ENCODE peak calls at places on chromosomes 5 and 9, in ten cellular contexts. Q is endodermal cell, I is fibroblast of lung, Z is mesendoderm, L is PC-3, A is HCT116, W is mesenchymal stem cell, D is IMR-90, E is neuronal stem cell, C is astrocyte. U is an unnamed sample.

GRCh38 chr9:94872921-94873511 is 146.5 kb downstream of the AOPEP start:
- DNase-seq in C (peak; percentile 94), D (no peak), I (peak; percentile 92), W (no peak), L (no peak), Q (no peak), Z (no peak), A (no peak), E (no peak), U (peak; percentile 54)

GRCh38 chr5:119453045-119453383 is 717 bp downstream of the HSD17B4 start:
- DNase-seq in L (peak; percentile 19), Z (no peak), Q (no peak), A (no peak), I (peak; percentile 38), D (peak; percentile 38), C (peak; percentile 29), W (peak; percentile 59), E (no peak), U (peak; percentile 54)

GRCh38 chr5:33565304-33565703 is 124.5 kb downstream of the TARS1 start:
- DNase-seq in C (no peak), I (no peak), Q (no peak), W (no peak), Z (no peak), A (no peak), E (no peak), D (no peak), L (no peak), U (no peak)

GRCh38 chr5:98880151-98880550 is 48.7 kb downstream of the CHD1 start:
- DNase-seq in E (no peak), Q (no peak), W (no peak), C (peak; percentile 64), L (peak; percentile 76), I (peak; percentile 70), Z (no peak), D (no peak), A (no peak), U (no peak)

GRCh38 chr5:176844706-176845391 is 34.5 kb downstream of the UNC5A start:
- DNase-seq in W (no peak), D (peak; percentile 16), I (no peak), Q (no peak), E (no peak), Z (no peak), A (no peak), L (peak; percentile 66), C (no peak), U (peak; percentile 71)

GRCh38 chr9:79221084-79221483 is 350.7 kb upstream of the TLE4 start:
- DNase-seq in C (peak; percentile 96), Z (no peak), L (peak; percentile 76), A (no peak), E (no peak), D (peak; percentile 84), I (peak; percentile 97), Q (no peak), W (peak; percentile 93), U (peak; percentile 99)

GRCh38 chr9:99172129-99173091 is 49.3 kb downstream of the ALG2 start:
- DNase-seq in D (no peak), C (no peak), Q (peak; percentile 61), I (no peak), E (no peak), Z (no peak), A (no peak), W (no peak), L (no peak), U (no peak)

GRCh38 chr5:7759951-7760580 is 90.9 kb downstream of the CFAP90 start:
- DNase-seq in A (no peak), E (no peak), I (peak; percentile 6), W (no peak), C (no peak), D (no peak), L (no peak), Z (no peak), Q (no peak), U (no peak)

GRCh38 chr5:172849636-172850453 is 15.8 kb downstream of the ERGIC1 start:
- DNase-seq in L (peak; percentile 16), A (no peak), Q (no peak), W (no peak), C (no peak), I (peak; percentile 23), D (no peak), Z (no peak), E (no peak), U (peak; percentile 59)

GRCh38 chr9:116979461-116979860 is 292.4 kb downstream of the TRIM32 start:
- DNase-seq in A (no peak), L (peak; percentile 54), C (no peak), Z (peak; percentile 40), E (no peak), I (no peak), W (no peak), D (no peak), Q (peak; percentile 59), U (no peak)

DNA sequence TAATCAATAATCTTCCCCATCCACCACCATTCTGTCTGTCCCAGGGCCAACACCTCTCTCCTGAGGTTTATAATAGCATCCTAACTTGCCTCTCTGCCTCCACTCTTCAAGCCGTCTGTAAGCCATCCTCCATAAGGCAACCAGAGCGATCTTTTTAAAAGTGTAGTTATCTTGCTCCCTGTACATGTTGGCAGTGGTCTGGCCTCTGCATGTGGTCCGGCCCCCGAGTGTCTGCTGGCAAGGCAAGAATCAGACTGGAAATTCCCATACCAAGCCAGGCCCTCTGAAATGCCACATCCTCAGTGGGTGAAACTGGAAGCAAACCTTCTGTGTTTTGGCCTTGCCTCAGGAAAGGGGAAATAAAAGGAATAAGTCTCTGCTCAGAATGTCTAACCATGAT is 17.0 kb downstream of the TTLL11 start:
- DNase-seq in I (no peak), Q (no peak), E (no peak), Z (no peak), W (no peak), L (no peak), C (no peak), D (no peak), A (no peak), U (no peak)
- H3K9ac ChIP-seq in I (no peak overlapping the region), Q (no peak overlapping the region), E (no peak overlapping the region), Z (no peak overlapping the region), W (no peak overlapping the region), L (no peak overlapping the region), C (no peak overlapping the region), D (no peak overlapping the region), A (no peak overlapping the region), U (peak overlapping the region; percentile 3)

GRCh38 chr5:67808340-67808739 is 407.2 kb upstream of the PIK3R1 start:
- DNase-seq in E (no peak), D (no peak), A (no peak), C (no peak), L (no peak), I (no peak), Q (no peak), Z (no peak), W (no peak), U (peak; percentile 24)

GRCh38 chr5:67802766-67803165 is 412.8 kb upstream of the PIK3R1 start:
- DNase-seq in L (no peak), A (no peak), E (no peak), Q (no peak), Z (no peak), C (no peak), I (no peak), D (no peak), W (no peak), U (no peak)

GRCh38 chr5:67806647-67807046 is 408.9 kb upstream of the PIK3R1 start:
- DNase-seq in W (no peak), E (no peak), I (no peak), A (no peak), D (no peak), C (no peak), Q (no peak), L (no peak), Z (peak; percentile 77), U (no peak)

GRCh38 chr5:67807116-67807888 is 408.3 kb upstream of the PIK3R1 start:
- DNase-seq in C (peak; percentile 31), Z (no peak), A (no peak), L (no peak), E (no peak), W (no peak), D (no peak), Q (no peak), I (peak; percentile 24), U (no peak)

GRCh38 chr5:67805666-67806348 is 409.7 kb upstream of the PIK3R1 start:
- DNase-seq in L (no peak), D (no peak), Q (peak; percentile 83), A (no peak), W (no peak), E (peak; percentile 18), I (no peak), Z (peak; percentile 95), C (no peak), U (no peak)
- H3K9ac ChIP-seq in L (no peak overlapping the region), D (no peak overlapping the region), Q (no peak overlapping the region), A (no peak overlapping the region), W (no peak overlapping the region), E (no peak overlapping the region), I (no peak overlapping the region), Z (no peak overlapping the region), C (no peak overlapping the region), U (no peak overlapping the region)

DNA sequence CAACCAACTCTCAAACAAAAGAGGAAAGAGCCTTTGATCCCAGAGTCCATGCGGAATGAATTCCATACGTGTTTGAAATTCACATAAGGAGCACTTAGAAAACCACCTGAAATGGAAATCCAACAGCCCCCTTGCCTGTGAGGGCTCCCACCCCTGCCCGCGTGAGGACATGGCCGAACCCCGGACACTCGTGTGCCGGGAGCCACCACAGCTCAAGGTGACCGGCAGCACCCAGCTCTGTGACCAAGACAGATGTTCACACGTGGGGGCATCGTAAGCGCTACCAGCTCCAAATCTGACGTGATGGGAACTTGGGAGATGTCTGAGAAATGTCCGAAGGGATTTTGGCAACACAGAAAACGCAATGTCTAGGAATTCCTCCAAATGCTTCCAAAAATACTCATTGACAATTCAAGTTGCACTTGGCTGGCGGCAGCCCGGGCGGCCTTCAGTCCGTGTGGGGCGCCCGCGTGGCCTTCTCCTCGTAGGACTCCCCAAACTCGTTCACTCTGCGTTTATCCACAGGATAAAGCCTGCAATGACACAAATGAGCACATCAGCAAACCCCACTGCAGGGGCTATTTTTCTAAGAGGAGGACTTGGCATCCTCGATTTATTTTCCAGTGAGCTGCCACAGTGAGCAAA is 23.2 kb upstream of the TERT start:
- DNase-seq in Q (peak; percentile 26), C (no peak), D (no peak), W (no peak), A (no peak), E (no peak), L (no peak), Z (no peak), I (no peak), U (no peak)
- H3K9ac ChIP-seq in Q (no peak overlapping the region), C (no peak overlapping the region), D (no peak overlapping the region), W (no peak overlapping the region), A (no peak overlapping the region), E (no peak overlapping the region), L (no peak overlapping the region), Z (no peak overlapping the region), I (no peak overlapping the region), U (no peak overlapping the region)

DNA sequence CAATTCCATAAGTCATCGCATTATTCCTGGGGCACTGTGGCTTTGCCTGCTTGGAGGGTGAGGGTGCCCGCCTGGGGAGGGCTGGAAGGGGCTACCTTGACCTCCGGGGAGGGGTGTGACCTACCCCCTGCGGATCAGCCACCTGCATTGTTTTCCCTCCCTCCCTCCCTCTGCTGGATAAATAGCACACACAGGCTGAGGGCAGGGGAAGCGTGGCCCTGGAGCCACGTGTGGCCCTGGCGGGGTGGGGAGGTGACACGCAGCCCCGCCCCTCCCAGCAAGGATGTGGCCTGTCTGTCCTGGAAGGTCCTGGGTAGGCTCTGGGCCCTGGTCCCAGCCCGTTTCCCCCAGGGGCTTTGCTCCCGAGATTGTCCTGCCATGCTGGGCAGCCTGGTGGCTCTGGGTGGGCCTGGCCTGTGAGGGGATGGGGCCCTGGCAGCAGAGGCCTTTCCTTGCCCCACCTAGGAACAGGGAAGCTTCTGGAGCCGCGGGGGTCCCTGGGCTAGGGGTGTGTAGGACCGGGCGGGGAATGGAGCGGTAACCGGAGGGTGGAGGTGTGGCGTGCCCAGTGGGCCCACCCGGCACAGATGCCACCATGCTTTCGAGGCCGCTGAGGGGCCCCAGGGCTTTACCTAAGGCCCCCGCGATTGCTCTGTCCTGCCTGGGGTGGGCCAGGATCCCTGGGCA is 33.4 kb downstream of the RXRA start:
- DNase-seq in Z (no peak), E (no peak), A (no peak), D (no peak), L (no peak), I (no peak), Q (no peak), W (no peak), C (no peak), U (no peak)
- H3K9ac ChIP-seq in Z (no peak overlapping the region), E (no peak overlapping the region), A (no peak overlapping the region), D (no peak overlapping the region), L (no peak overlapping the region), I (no peak overlapping the region), Q (no peak overlapping the region), W (no peak overlapping the region), C (no peak overlapping the region), U (no peak overlapping the region)

U was measured in GM23248.